ENCODE peak calls at places on chromosomes 11 and 22, in four cellular contexts. M is uterus, J is ovary, T is GM12878. Z is an unnamed sample.

GRCh38 chr11:8258771-8259170 is 4.9 kb downstream of the LMO1 start:
- DNase-seq in J (no peak), T (no peak), M (no peak), Z (peak; percentile 27)

GRCh38 chr11:118224512-118225180 is at the start of gene JAML:
- DNase-seq in J (no peak), T (no peak), M (no peak), Z (no peak)

GRCh38 chr11:67442504-67443398 is 525 bp downstream of the CORO1B start:
- DNase-seq in M (no peak), J (peak; percentile 36), T (no peak), Z (no peak)

GRCh38 chr22:24875862-24876506 is 70.0 kb downstream of the SGSM1 start:
- DNase-seq in J (peak; percentile 28), T (no peak), M (no peak), Z (no peak)

GRCh38 chr11:45895553-45896259 is 10.3 kb downstream of the MAPK8IP1 start:
- DNase-seq in T (no peak), M (no peak), J (no peak), Z (no peak)

GRCh38 chr22:28819253-28820096 is 19.1 kb upstream of the XBP1 start:
- DNase-seq in J (no peak), T (no peak), M (no peak), Z (peak; percentile 75)

GRCh38 chr11:73218106-73218829 is at the start of gene P2RY2:
- DNase-seq in M (peak; percentile 27), T (no peak), J (peak; percentile 46), Z (peak; percentile 96)

GRCh38 chr11:105670811-105671210 is 60.9 kb downstream of the GRIA4 start:
- DNase-seq in J (no peak), M (no peak), T (no peak), Z (no peak)

GRCh38 chr22:37267661-37268413 is 14.5 kb upstream of the CYTH4 start:
- DNase-seq in T (no peak), M (no peak), J (no peak), Z (peak; percentile 49)

GRCh38 chr11:44269369-44270351 is 40.3 kb downstream of the ALX4 start:
- DNase-seq in T (no peak), M (peak; percentile 59), J (peak; percentile 39), Z (no peak)

GRCh38 chr11:77851513-77851912 is 30.6 kb downstream of the AAMDC start:
- DNase-seq in T (no peak), J (no peak), M (no peak), Z (no peak)

GRCh38 chr22:38017272-38017920 is 33.0 kb upstream of the SOX10 start:
- DNase-seq in T (no peak), J (peak; percentile 84), M (peak; percentile 65), Z (peak; percentile 76)

GRCh38 chr11:61899146-61899841 is 7.9 kb upstream of the FADS3 start:
- DNase-seq in T (peak; percentile 40), M (peak; percentile 86), J (peak; percentile 85), Z (peak; percentile 85)

GRCh38 chr22:41831383-41831782 is 1.5 kb upstream of the SREBF2 start:
- DNase-seq in T (no peak), M (no peak), J (no peak), Z (no peak)

GRCh38 chr11:36306888-36307287 is 10.8 kb downstream of the PRR5L start:
- DNase-seq in M (no peak), T (no peak), J (no peak), Z (no peak)

GRCh38 chr11:7544021-7544420 is 30.2 kb downstream of the PPFIBP2 start:
- DNase-seq in J (no peak), M (no peak), T (no peak), Z (no peak)

GRCh38 chr22:21022507-21022906 is 7.5 kb downstream of the P2RX6 start:
- DNase-seq in T (no peak), J (no peak), M (no peak), Z (no peak)

GRCh38 chr22:44698531-44699421 is 3.2 kb upstream of the PRR5 start:
- DNase-seq in M (peak; percentile 59), J (peak; percentile 49), T (no peak), Z (no peak)

GRCh38 chr22:17172172-17172833 is 13.2 kb upstream of the HDHD5 start:
- DNase-seq in T (no peak), M (peak; percentile 31), J (peak; percentile 47), Z (peak; percentile 76)

GRCh38 chr22:37298748-37299495 is 16.6 kb downstream of the CYTH4 start:
- DNase-seq in T (no peak), J (no peak), M (no peak), Z (no peak)

GRCh38 chr11:27201454-27202302 is 161.1 kb downstream of the BBOX1 start:
- DNase-seq in M (peak; percentile 81), T (no peak), J (peak; percentile 93), Z (peak; percentile 77)

GRCh38 chr11:126410649-126411048 is 55.2 kb downstream of the ST3GAL4 start:
- DNase-seq in J (no peak), M (no peak), T (no peak), Z (no peak)

GRCh38 chr22:30298005-30298701 is 8.8 kb upstream of the CASTOR1 start:
- DNase-seq in T (no peak), J (no peak), M (no peak), Z (no peak)

GRCh38 chr22:38187413-38188212 is 6.0 kb upstream of the PLA2G6 start:
- DNase-seq in T (no peak), M (no peak), J (no peak), Z (no peak)

GRCh38 chr11:109864834-109865557 is 228.2 kb upstream of the ZC3H12C start:
- DNase-seq in J (no peak), M (no peak), T (no peak), Z (no peak)

GRCh38 chr11:69138265-69138664 is 17.5 kb upstream of the SMIM38 start:
- DNase-seq in T (no peak), M (no peak), J (no peak), Z (no peak)

GRCh38 chr11:17369094-17369493 is 17.5 kb downstream of the NCR3LG1 start:
- DNase-seq in M (no peak), T (no peak), J (no peak), Z (no peak)

GRCh38 chr11:17366491-17366890 is 14.9 kb downstream of the NCR3LG1 start:
- DNase-seq in J (no peak), M (no peak), T (no peak), Z (no peak)

GRCh38 chr11:17369685-17370243 is 18.2 kb downstream of the NCR3LG1 start:
- DNase-seq in M (no peak), J (no peak), T (no peak), Z (no peak)

GRCh38 chr11:17371614-17372013 is 16.8 kb downstream of the KCNJ11 start:
- DNase-seq in M (no peak), J (no peak), T (no peak), Z (no peak)

GRCh38 chr11:17368551-17368950 is 17.0 kb downstream of the NCR3LG1 start:
- DNase-seq in J (no peak), M (no peak), T (no peak), Z (no peak)
- H3K9me3 ChIP-seq in J (peaks cover 3% of the 10 kb centered on the region), M (peaks cover 33% of the 10 kb centered on the region), T (peaks cover 24% of the 10 kb centered on the region), Z (peaks cover 5% of the 10 kb centered on the region)

DNA sequence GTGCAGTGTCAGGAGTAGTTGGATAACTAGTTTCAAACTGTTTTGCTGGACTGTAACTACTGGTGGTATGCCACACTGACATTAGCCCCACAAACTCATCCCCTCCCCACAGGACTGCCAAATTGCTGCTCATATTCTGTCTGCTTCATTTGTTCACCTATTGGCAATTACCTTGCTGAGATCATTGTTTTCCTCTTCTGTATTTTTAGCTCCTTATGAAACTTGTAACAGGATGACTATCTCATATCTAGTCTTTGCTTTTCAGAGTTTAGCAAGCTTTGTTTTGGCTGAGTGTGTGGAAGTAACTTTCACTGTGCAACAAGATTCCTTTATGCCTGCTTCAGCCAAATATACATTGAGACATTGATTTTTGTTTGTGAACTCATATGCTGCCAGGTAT is 108.6 kb upstream of the SESN3 start:
- DNase-seq in M (no peak), T (no peak), J (no peak), Z (no peak)
- H3K4me3 ChIP-seq in M (no peak overlapping the region), T (no peak overlapping the region), J (no peak overlapping the region), Z (no peak overlapping the region)

GRCh38 chr11:70703141-70704052 is 305.1 kb downstream of the CTTN start:
- DNase-seq in M (no peak), T (no peak), J (no peak), Z (no peak)

GRCh38 chr11:70700453-70700852 is 302.1 kb downstream of the CTTN start:
- DNase-seq in M (no peak), T (no peak), J (no peak), Z (no peak)

GRCh38 chr11:70699294-70700221 is 301.2 kb downstream of the CTTN start:
- DNase-seq in M (no peak), J (no peak), T (no peak), Z (no peak)

GRCh38 chr11:70700871-70701270 is 302.5 kb downstream of the CTTN start:
- DNase-seq in J (no peak), M (no peak), T (no peak), Z (no peak)

DNA sequence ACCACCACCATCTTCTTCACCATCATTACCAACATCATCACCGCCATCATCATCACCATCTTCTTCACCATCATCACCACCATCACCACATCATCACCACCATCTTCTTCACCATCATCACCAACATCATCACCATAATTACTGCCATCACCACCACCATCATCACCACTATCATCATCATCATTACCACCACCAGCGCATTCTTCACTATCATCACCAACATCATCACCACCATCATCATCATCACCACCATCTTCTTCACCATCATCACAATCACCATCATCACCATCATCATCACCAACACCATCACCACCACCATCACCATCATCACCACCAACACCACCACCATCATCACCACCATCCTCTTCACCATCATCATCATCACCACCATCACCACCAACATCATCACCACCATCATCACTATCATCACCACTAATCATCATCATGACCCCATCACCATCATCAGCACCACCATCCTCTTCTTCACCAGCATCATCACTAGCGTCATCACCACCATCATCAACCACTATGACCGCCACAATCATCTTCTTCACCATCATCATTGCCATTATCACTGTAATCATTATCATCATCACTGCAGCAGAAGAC is 303.8 kb downstream of the CTTN start:
- DNase-seq in M (no peak), T (no peak), J (no peak), Z (no peak)
- H3K9me3 ChIP-seq in M (no peaks in the 10 kb centered on the region), T (no peaks in the 10 kb centered on the region), J (no peaks in the 10 kb centered on the region), Z (no peaks in the 10 kb centered on the region)

GRCh38 chr22:49966716-49967332 is 6.3 kb downstream of the PIM3 start:
- DNase-seq in M (peak; percentile 57), T (no peak), J (peak; percentile 49), Z (peak; percentile 84)

GRCh38 chr22:49964493-49965290 is 4.1 kb downstream of the PIM3 start:
- DNase-seq in T (no peak), M (peak; percentile 17), J (peak; percentile 41), Z (no peak)

GRCh38 chr22:49966041-49966715 is 5.6 kb downstream of the PIM3 start:
- DNase-seq in J (peak; percentile 47), T (no peak), M (peak; percentile 19), Z (peak; percentile 72)

GRCh38 chr22:49964136-49964492 is 3.5 kb downstream of the PIM3 start:
- DNase-seq in J (no peak), T (no peak), M (peak; percentile 15), Z (no peak)

DNA sequence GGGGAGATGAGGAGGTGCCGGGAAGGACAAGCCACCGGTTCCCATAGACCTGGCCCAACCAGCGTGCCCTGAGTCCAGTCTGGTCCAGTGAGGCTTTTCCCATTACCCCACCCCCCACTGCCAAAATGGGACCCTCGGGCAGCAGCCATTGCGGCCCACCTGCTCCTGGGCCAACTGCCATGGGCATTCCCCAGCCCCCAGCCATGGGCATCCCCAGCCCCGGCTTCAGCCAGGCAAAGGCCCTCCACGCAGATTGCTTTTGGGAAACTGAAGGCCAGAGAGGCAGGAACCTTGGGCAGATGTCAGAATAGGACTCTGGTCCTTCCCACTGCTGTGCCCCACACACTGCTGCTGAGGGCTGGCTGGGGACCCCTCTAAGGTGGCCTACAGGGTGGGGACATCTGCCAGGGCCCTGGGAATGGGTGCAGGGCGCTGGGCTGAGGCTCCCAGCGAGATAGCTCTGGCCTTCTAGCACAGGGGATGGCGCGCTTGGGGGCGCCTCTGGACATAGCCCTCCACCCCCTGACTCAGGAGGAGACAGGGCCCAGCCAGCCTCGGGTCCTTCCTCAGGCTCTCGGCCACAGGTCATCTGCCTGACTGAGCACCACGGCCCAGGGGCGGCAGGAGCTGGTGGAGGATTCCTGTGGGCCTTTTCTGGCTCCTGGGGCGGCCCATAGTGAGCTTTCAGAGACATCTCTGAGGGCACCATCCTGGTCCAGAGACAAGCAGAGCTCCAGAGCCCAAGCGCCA is 4.9 kb downstream of the PIM3 start:
- DNase-seq in J (peak; percentile 44), M (peak; percentile 20), T (no peak), Z (peak; percentile 59)
- H3K4me3 ChIP-seq in J (no peak overlapping the region), M (no peak overlapping the region), T (no peak overlapping the region), Z (no peak overlapping the region)